ENCODE peak calls at places on chromosomes 11 and 22, in seven cellular contexts. Z is AG04450, H is tibial artery, I is cardiac muscle cell, N is BE2C, B is progenitor cell of endocrine pancreas, W is fibroblast of the aortic adventitia. S is an unnamed sample.
A peak's percentile ranks its signal among the peaks of the same experiment; 100 is the strongest.

GRCh38 chr11:223921-224320 is 12.2 kb downstream of the SIRT3 start:
- DNase-seq in H (no peak), I (no peak), W (no peak), B (no peak), N (no peak), Z (no peak), S (no peak)

GRCh38 chr11:119084663-119085522 is at the start of gene HMBS:
- DNase-seq in W (peak; percentile 92), Z (peak; percentile 81), N (peak; percentile 93), H (peak; percentile 92), I (peak; percentile 96), B (peak; percentile 69), S (peak; percentile 84)

GRCh38 chr11:15006139-15006759 is 34.1 kb upstream of the CALCA start:
- DNase-seq in H (no peak), I (peak; percentile 64), W (peak; percentile 67), N (no peak), Z (no peak), B (no peak), S (no peak)

GRCh38 chr11:15146271-15147003 is 31.7 kb downstream of the INSC start:
- DNase-seq in Z (no peak), N (no peak), H (no peak), W (peak; percentile 42), B (no peak), I (no peak), S (no peak)

GRCh38 chr11:134237557-134237922 is 13.1 kb downstream of the VPS26B start:
- DNase-seq in N (no peak), I (no peak), B (no peak), W (no peak), H (no peak), Z (no peak), S (no peak)

GRCh38 chr22:10780281-10780680 is 4747.7 kb upstream of the OR11H1 start:
- DNase-seq in N (no peak), B (no peak), H (no peak), Z (no peak), W (no peak), I (no peak), S (no peak)

GRCh38 chr11:32792948-32793475 is 1.4 kb downstream of the CCDC73 start:
- DNase-seq in W (peak; percentile 58), B (peak; percentile 31), Z (no peak), N (peak; percentile 36), I (peak; percentile 47), H (peak; percentile 31), S (peak; percentile 74)

GRCh38 chr11:123628936-123629683 is 25.3 kb downstream of the SCN3B start:
- DNase-seq in W (peak; percentile 93), N (peak; percentile 72), I (peak; percentile 86), H (no peak), B (no peak), Z (peak; percentile 33), S (no peak)

GRCh38 chr22:25334091-25334490 is 114.7 kb downstream of the CRYBB2 start:
- DNase-seq in N (peak; percentile 55), Z (no peak), H (no peak), B (peak; percentile 60), W (peak; percentile 14), I (peak; percentile 33), S (peak; percentile 78)

GRCh38 chr11:6655790-6656580 is at the start of gene DCHS1:
- DNase-seq in N (peak; percentile 14), H (no peak), B (peak; percentile 28), I (peak; percentile 27), Z (no peak), W (no peak), S (peak; percentile 75)

GRCh38 chr11:26134481-26135355 is 197.2 kb upstream of the ANO3 start:
- DNase-seq in Z (no peak), H (no peak), N (peak; percentile 4), W (peak; percentile 31), I (peak; percentile 18), B (no peak), S (peak; percentile 9)
- TF ChIP-seq CTCF in Z (peak; percentile 45), H (no peak), N (peak; percentile 60), W (peak; percentile 29), I (peak; percentile 6), B (peak; percentile 37), S (peak; percentile 43)

GRCh38 chr11:68273056-68273738 is 1.4 kb upstream of the C11orf24 start:
- DNase-seq in B (no peak), H (no peak), W (no peak), Z (no peak), N (no peak), I (no peak), S (no peak)

GRCh38 chr11:68271781-68272608 is at the start of gene C11orf24:
- DNase-seq in Z (peak; percentile 82), I (peak; percentile 97), B (peak; percentile 90), W (peak; percentile 87), H (peak; percentile 90), N (peak; percentile 97), S (peak; percentile 97)

GRCh38 chr11:68270334-68271022 is 1.3 kb downstream of the C11orf24 start:
- DNase-seq in H (no peak), B (no peak), I (no peak), W (no peak), Z (no peak), N (no peak), S (no peak)

GRCh38 chr11:68269414-68270081 is 2.2 kb downstream of the C11orf24 start:
- DNase-seq in Z (peak; percentile 60), I (peak; percentile 79), N (no peak), H (no peak), B (no peak), W (peak; percentile 66), S (no peak)

GRCh38 chr11:68271023-68271780 is 571 bp downstream of the C11orf24 start:
- DNase-seq in Z (peak; percentile 61), N (peak; percentile 86), I (peak; percentile 84), B (peak; percentile 25), W (peak; percentile 84), H (peak; percentile 69), S (peak; percentile 62)
- TF ChIP-seq CTCF in Z (peak; percentile 69), N (peak; percentile 70), I (peak; percentile 61), B (peak; percentile 55), W (peak; percentile 62), H (peak; percentile 41), S (peak; percentile 23)

GRCh38 chr11:94602430-94603372 is 35.5 kb downstream of the PIWIL4 start:
- DNase-seq in H (peak; percentile 59), B (no peak), Z (peak; percentile 81), I (peak; percentile 83), W (peak; percentile 86), N (no peak), S (no peak)
- TF ChIP-seq CTCF in H (no peak), B (no peak), Z (peak; percentile 78), I (peak; percentile 57), W (peak; percentile 65), N (no peak), S (no peak)

GRCh38 chr22:30947163-30947820 is 21.3 kb downstream of the MORC2 start:
- DNase-seq in I (no peak), N (no peak), Z (no peak), H (peak; percentile 49), B (no peak), W (peak; percentile 11), S (peak; percentile 17)

GRCh38 chr22:30946354-30946753 is 22.2 kb downstream of the MORC2 start:
- DNase-seq in H (no peak), Z (no peak), N (no peak), B (no peak), W (no peak), I (no peak), S (no peak)

GRCh38 chr22:30948930-30949342 is 19.6 kb downstream of the MORC2 start:
- DNase-seq in Z (no peak), W (peak; percentile 36), B (no peak), I (no peak), N (no peak), H (no peak), S (no peak)

GRCh38 chr22:30947821-30948454 is 20.6 kb downstream of the MORC2 start:
- DNase-seq in W (peak; percentile 79), N (no peak), Z (peak; percentile 36), H (no peak), B (no peak), I (peak; percentile 78), S (no peak)

GRCh38 chr22:30949934-30950660 is 18.5 kb downstream of the MORC2 start:
- DNase-seq in H (no peak), B (no peak), N (no peak), I (no peak), Z (no peak), W (no peak), S (no peak)
- TF ChIP-seq CTCF in H (no peak), B (peak; percentile 8), N (peak; percentile 30), I (no peak), Z (peak; percentile 26), W (no peak), S (no peak)

DNA sequence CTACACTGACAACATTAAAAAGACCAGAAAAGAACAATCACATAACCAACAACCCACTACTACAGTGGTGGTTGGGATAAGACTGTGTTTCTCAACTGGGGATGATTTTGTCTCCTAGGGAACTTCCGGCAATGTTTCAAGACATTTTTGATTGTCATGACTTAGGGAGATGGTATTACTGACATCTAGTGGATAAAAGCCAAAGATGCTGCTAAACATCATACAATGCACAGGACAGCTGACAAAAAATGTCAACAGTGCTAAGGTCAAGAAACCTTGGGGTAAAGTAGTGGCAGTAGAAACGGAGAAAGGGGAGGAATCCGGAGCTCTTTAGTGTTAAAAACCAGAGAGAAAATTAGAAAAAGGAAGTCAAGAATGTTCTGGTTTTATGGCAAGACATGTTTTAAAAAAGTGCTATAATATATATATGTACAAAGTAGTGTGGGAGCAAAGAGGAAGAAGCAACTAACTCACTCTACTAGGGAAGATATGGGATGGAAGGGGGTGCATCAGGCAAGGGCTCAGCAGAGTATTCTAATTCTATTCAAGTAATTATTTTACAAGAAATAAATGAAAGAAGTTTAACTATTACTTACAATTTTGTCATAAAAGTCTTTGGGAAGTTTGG is 37.2 kb downstream of the CKAP5 start:
- DNase-seq in I (peak; percentile 41), N (no peak), W (no peak), B (no peak), H (no peak), Z (no peak), S (no peak)
- TF ChIP-seq CTCF in I (peak; percentile 22), N (peak; percentile 38), W (no peak), B (peak; percentile 13), H (no peak), Z (peak; percentile 18), S (no peak)

S was measured in nephron progenitor cell.